ENCODE peak calls at places on chromosomes 4 and X, in nine cellular contexts. B, Z, L, P, E, K, V, I and C are unnamed samples.

GRCh38 chrX:71301195-71301924 is at the start of gene ITGB1BP2:
- DNase-seq in P (peak; percentile 42), I (no peak), L (no peak), V (no peak), K (no peak), Z (no peak), B (peak; percentile 34), E (peak; percentile 40), C (no peak)

GRCh38 chrX:17529349-17529748 is 154.3 kb downstream of the NHS start:
- DNase-seq in B (no peak), I (no peak), V (no peak), L (no peak), K (no peak), E (no peak), P (no peak), Z (no peak), C (peak; percentile 35)

GRCh38 chr4:83152771-83153170 is 38.2 kb upstream of the PLAC8 start:
- DNase-seq in P (no peak), V (no peak), E (no peak), L (no peak), B (no peak), Z (no peak), I (no peak), K (no peak), C (no peak)

GRCh38 chr4:153137168-153137567 is 67.1 kb upstream of the TRIM2 start:
- DNase-seq in Z (peak; percentile 87), K (no peak), P (peak; percentile 27), B (no peak), L (no peak), I (no peak), E (peak; percentile 90), V (peak; percentile 18), C (no peak)

GRCh38 chrX:48914593-48915493 is 3.4 kb upstream of the SLC35A2 start:
- DNase-seq in P (no peak), L (no peak), V (no peak), I (no peak), B (no peak), K (no peak), Z (no peak), E (no peak), C (no peak)

GRCh38 chrX:41522071-41522470 is 74.9 kb downstream of the NYX start:
- DNase-seq in E (no peak), K (no peak), V (no peak), L (no peak), P (no peak), B (no peak), Z (no peak), I (no peak), C (no peak)

GRCh38 chrX:40105016-40105790 is 7.4 kb upstream of the BCOR start:
- DNase-seq in Z (no peak), B (no peak), E (no peak), P (peak; percentile 68), L (no peak), I (no peak), V (peak; percentile 54), K (peak; percentile 51), C (peak; percentile 61)

GRCh38 chr4:124686279-124686678 is 26.3 kb downstream of the ANKRD50 start:
- DNase-seq in V (no peak), P (no peak), L (no peak), I (no peak), E (no peak), K (no peak), Z (no peak), B (peak; percentile 82), C (no peak)

GRCh38 chr4:184102488-184102887 is 115.2 kb downstream of the ENPP6 start:
- DNase-seq in I (no peak), B (no peak), E (no peak), P (no peak), V (no peak), Z (no peak), L (no peak), K (no peak), C (no peak)

GRCh38 chr4:176789955-176790354 is 2.8 kb downstream of the VEGFC start:
- DNase-seq in E (peak; percentile 92), V (no peak), B (peak; percentile 54), I (no peak), L (no peak), P (peak; percentile 40), Z (peak; percentile 46), K (no peak), C (peak; percentile 10)